ENCODE peak calls at places on chromosomes 12 and 14, in ten cellular contexts. One of them, this sample, is unnamed.

GRCh38 chr12:48977290-48978281 is 536 bp upstream of the WNT1 start:
- DNase-seq in GM12865: peak
- DNase-seq in esophagus muscularis mucosa: no peak
- DNase-seq in pancreas: no peak
- DNase-seq in tibial nerve: peak
- DNase-seq in epithelial cell of proximal tubule: no peak
- DNase-seq in HCT116: no peak
- DNase-seq in cardiac fibroblast: peak
- DNase-seq in upper lobe of left lung: peak
- DNase-seq in kidney: peak
- DNase-seq in this sample: peak

GRCh38 chr12:75784591-75784990 is 247.0 kb downstream of the PHLDA1 start:
- DNase-seq in GM12865: no peak
- DNase-seq in esophagus muscularis mucosa: no peak
- DNase-seq in pancreas: peak
- DNase-seq in tibial nerve: no peak
- DNase-seq in epithelial cell of proximal tubule: no peak
- DNase-seq in HCT116: no peak
- DNase-seq in cardiac fibroblast: no peak
- DNase-seq in upper lobe of left lung: no peak
- DNase-seq in kidney: no peak
- DNase-seq in this sample: peak

GRCh38 chr12:9509464-9510166 is 98.1 kb downstream of the KLRB1 start:
- DNase-seq in GM12865: no peak
- DNase-seq in esophagus muscularis mucosa: no peak
- DNase-seq in pancreas: no peak
- DNase-seq in tibial nerve: no peak
- DNase-seq in epithelial cell of proximal tubule: no peak
- DNase-seq in HCT116: peak
- DNase-seq in cardiac fibroblast: peak
- DNase-seq in upper lobe of left lung: no peak
- DNase-seq in kidney: no peak
- DNase-seq in this sample: no peak

GRCh38 chr14:75911883-75912282 is 69.9 kb downstream of the TGFB3 start:
- DNase-seq in GM12865: no peak
- DNase-seq in esophagus muscularis mucosa: no peak
- DNase-seq in pancreas: no peak
- DNase-seq in tibial nerve: no peak
- DNase-seq in epithelial cell of proximal tubule: no peak
- DNase-seq in HCT116: no peak
- DNase-seq in cardiac fibroblast: peak
- DNase-seq in upper lobe of left lung: no peak
- DNase-seq in kidney: no peak
- DNase-seq in this sample: no peak

GRCh38 chr12:42706331-42706730 is 116.8 kb upstream of the PRICKLE1 start:
- DNase-seq in GM12865: no peak
- DNase-seq in esophagus muscularis mucosa: no peak
- DNase-seq in pancreas: no peak
- DNase-seq in tibial nerve: no peak
- DNase-seq in epithelial cell of proximal tubule: no peak
- DNase-seq in HCT116: no peak
- DNase-seq in cardiac fibroblast: no peak
- DNase-seq in upper lobe of left lung: no peak
- DNase-seq in kidney: no peak
- DNase-seq in this sample: no peak

GRCh38 chr12:109621864-109622485 is 48.4 kb downstream of the MVK start:
- DNase-seq in GM12865: no peak
- DNase-seq in esophagus muscularis mucosa: no peak
- DNase-seq in pancreas: no peak
- DNase-seq in tibial nerve: no peak
- DNase-seq in epithelial cell of proximal tubule: no peak
- DNase-seq in HCT116: no peak
- DNase-seq in cardiac fibroblast: no peak
- DNase-seq in upper lobe of left lung: peak
- DNase-seq in kidney: no peak
- DNase-seq in this sample: no peak

GRCh38 chr14:96052541-96053105 is 13.5 kb downstream of the C14orf132 start:
- DNase-seq in GM12865: no peak
- DNase-seq in esophagus muscularis mucosa: no peak
- DNase-seq in pancreas: no peak
- DNase-seq in tibial nerve: no peak
- DNase-seq in epithelial cell of proximal tubule: no peak
- DNase-seq in HCT116: no peak
- DNase-seq in cardiac fibroblast: no peak
- DNase-seq in upper lobe of left lung: no peak
- DNase-seq in kidney: no peak
- DNase-seq in this sample: no peak

GRCh38 chr12:132323171-132324010 is 6.0 kb downstream of the GALNT9 start:
- DNase-seq in GM12865: no peak
- DNase-seq in esophagus muscularis mucosa: no peak
- DNase-seq in pancreas: peak
- DNase-seq in tibial nerve: no peak
- DNase-seq in epithelial cell of proximal tubule: no peak
- DNase-seq in HCT116: no peak
- DNase-seq in cardiac fibroblast: no peak
- DNase-seq in upper lobe of left lung: peak
- DNase-seq in kidney: peak
- DNase-seq in this sample: no peak

GRCh38 chr12:117450186-117450585 is 88.8 kb upstream of the NOS1 start:
- DNase-seq in GM12865: no peak
- DNase-seq in esophagus muscularis mucosa: no peak
- DNase-seq in pancreas: no peak
- DNase-seq in tibial nerve: no peak
- DNase-seq in epithelial cell of proximal tubule: no peak
- DNase-seq in HCT116: no peak
- DNase-seq in cardiac fibroblast: no peak
- DNase-seq in upper lobe of left lung: no peak
- DNase-seq in kidney: no peak
- DNase-seq in this sample: no peak

GRCh38 chr12:117485984-117486839 is 124.8 kb upstream of the NOS1 start:
- DNase-seq in GM12865: no peak
- DNase-seq in esophagus muscularis mucosa: no peak
- DNase-seq in pancreas: no peak
- DNase-seq in tibial nerve: no peak
- DNase-seq in epithelial cell of proximal tubule: no peak
- DNase-seq in HCT116: no peak
- DNase-seq in cardiac fibroblast: no peak
- DNase-seq in upper lobe of left lung: no peak
- DNase-seq in kidney: no peak
- DNase-seq in this sample: no peak

GRCh38 chr14:31122921-31123320 is 84.7 kb downstream of the HECTD1 start:
- DNase-seq in GM12865: no peak
- DNase-seq in esophagus muscularis mucosa: no peak
- DNase-seq in pancreas: no peak
- DNase-seq in tibial nerve: no peak
- DNase-seq in epithelial cell of proximal tubule: no peak
- DNase-seq in HCT116: no peak
- DNase-seq in cardiac fibroblast: no peak
- DNase-seq in upper lobe of left lung: no peak
- DNase-seq in kidney: no peak
- DNase-seq in this sample: no peak

GRCh38 chr14:76948213-76948947 is 80.1 kb downstream of the IRF2BPL start:
- DNase-seq in GM12865: no peak
- DNase-seq in esophagus muscularis mucosa: no peak
- DNase-seq in pancreas: no peak
- DNase-seq in tibial nerve: no peak
- DNase-seq in epithelial cell of proximal tubule: no peak
- DNase-seq in HCT116: no peak
- DNase-seq in cardiac fibroblast: no peak
- DNase-seq in upper lobe of left lung: no peak
- DNase-seq in kidney: peak
- DNase-seq in this sample: no peak

DNA sequence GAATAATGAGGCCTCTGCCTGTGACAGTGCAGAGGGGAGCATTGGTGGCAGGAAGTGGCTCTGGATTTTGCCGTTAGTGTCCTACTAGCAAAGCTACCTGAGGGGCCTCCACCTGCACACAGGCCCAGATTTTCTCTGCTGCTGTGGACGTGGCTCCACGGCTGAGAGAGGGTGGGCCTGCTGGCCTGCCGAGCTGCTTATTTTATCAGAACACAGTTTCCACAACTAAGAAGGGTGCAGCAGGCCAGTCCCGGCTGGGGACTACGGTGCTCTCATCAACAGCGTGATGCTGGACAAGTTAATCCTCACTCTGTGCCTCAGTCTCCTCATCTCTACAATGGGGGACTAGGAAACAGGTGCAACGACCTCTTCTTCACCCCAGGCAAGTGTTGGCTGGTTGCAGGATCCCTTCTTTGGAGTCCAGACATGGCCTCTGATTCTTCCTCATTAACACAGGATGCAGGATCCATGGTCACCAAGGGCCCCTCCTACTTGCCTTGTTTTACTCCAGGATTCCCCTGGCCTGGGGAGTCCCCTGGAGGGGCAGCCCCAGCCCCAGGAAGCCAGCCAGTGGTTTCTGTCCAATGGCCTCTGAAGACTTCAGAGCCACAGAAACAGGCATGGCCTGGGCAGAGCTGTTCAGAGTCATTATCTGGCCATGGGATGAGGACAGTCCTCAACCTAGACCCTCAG is 3.3 kb downstream of the FAM181A start:
- DNase-seq in GM12865: no peak
- DNase-seq in esophagus muscularis mucosa: no peak
- DNase-seq in pancreas: no peak
- DNase-seq in tibial nerve: no peak
- DNase-seq in epithelial cell of proximal tubule: no peak
- DNase-seq in HCT116: no peak
- DNase-seq in cardiac fibroblast: no peak
- DNase-seq in upper lobe of left lung: no peak
- DNase-seq in kidney: peak
- DNase-seq in this sample: no peak
- TF ChIP-seq CTCF in GM12865: no peak
- TF ChIP-seq CTCF in esophagus muscularis mucosa: no peak
- TF ChIP-seq CTCF in pancreas: no peak
- TF ChIP-seq CTCF in tibial nerve: no peak
- TF ChIP-seq CTCF in epithelial cell of proximal tubule: no peak
- TF ChIP-seq CTCF in HCT116: no peak
- TF ChIP-seq CTCF in cardiac fibroblast: no peak
- TF ChIP-seq CTCF in upper lobe of left lung: no peak
- TF ChIP-seq CTCF in kidney: no peak
- TF ChIP-seq CTCF in this sample: no peak

GRCh38 chr14:44846232-44846824 is 115.4 kb downstream of the KLHL28 start:
- DNase-seq in GM12865: peak
- DNase-seq in esophagus muscularis mucosa: no peak
- DNase-seq in pancreas: no peak
- DNase-seq in tibial nerve: peak
- DNase-seq in epithelial cell of proximal tubule: no peak
- DNase-seq in HCT116: peak
- DNase-seq in cardiac fibroblast: peak
- DNase-seq in upper lobe of left lung: no peak
- DNase-seq in kidney: no peak
- DNase-seq in this sample: peak
- H3K4me3 ChIP-seq in GM12865: no peak
- H3K4me3 ChIP-seq in esophagus muscularis mucosa: no peak
- H3K4me3 ChIP-seq in pancreas: no peak
- H3K4me3 ChIP-seq in tibial nerve: no peak
- H3K4me3 ChIP-seq in epithelial cell of proximal tubule: no peak
- H3K4me3 ChIP-seq in HCT116: no peak
- H3K4me3 ChIP-seq in cardiac fibroblast: no peak
- H3K4me3 ChIP-seq in upper lobe of left lung: no peak
- H3K4me3 ChIP-seq in kidney: no peak
- H3K4me3 ChIP-seq in this sample: no peak

DNA sequence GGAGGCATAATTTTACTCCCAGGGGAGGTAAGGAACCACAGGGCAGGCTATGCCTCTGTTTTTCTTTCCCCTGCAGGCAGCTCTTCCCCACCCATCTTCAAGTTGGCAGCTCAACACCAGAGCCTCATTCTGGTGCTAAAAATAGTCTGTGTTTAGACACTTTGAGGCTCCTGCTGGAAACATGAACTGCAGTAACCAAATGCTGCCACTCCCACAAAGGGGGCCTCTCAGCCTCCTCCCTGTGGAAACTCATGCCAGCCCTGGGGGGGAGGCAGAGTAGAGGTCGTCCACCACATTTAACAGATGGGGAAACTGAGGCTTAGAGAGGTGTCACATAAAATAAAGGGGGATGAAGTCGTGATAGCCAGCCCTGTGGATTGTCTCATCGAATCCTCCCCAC is 61.4 kb downstream of the WSCD2 start:
- DNase-seq in GM12865: no peak
- DNase-seq in esophagus muscularis mucosa: no peak
- DNase-seq in pancreas: no peak
- DNase-seq in tibial nerve: peak
- DNase-seq in epithelial cell of proximal tubule: no peak
- DNase-seq in HCT116: no peak
- DNase-seq in cardiac fibroblast: no peak
- DNase-seq in upper lobe of left lung: no peak
- DNase-seq in kidney: no peak
- DNase-seq in this sample: no peak
- TF ChIP-seq CTCF in GM12865: no peak
- TF ChIP-seq CTCF in esophagus muscularis mucosa: peak
- TF ChIP-seq CTCF in pancreas: no peak
- TF ChIP-seq CTCF in tibial nerve: no peak
- TF ChIP-seq CTCF in epithelial cell of proximal tubule: no peak
- TF ChIP-seq CTCF in HCT116: no peak
- TF ChIP-seq CTCF in cardiac fibroblast: no peak
- TF ChIP-seq CTCF in upper lobe of left lung: no peak
- TF ChIP-seq CTCF in kidney: no peak
- TF ChIP-seq CTCF in this sample: no peak

GRCh38 chr14:101843665-101844064 is 82.2 kb downstream of the PPP2R5C start:
- DNase-seq in GM12865: peak
- DNase-seq in esophagus muscularis mucosa: no peak
- DNase-seq in pancreas: no peak
- DNase-seq in tibial nerve: no peak
- DNase-seq in epithelial cell of proximal tubule: no peak
- DNase-seq in HCT116: no peak
- DNase-seq in cardiac fibroblast: no peak
- DNase-seq in upper lobe of left lung: no peak
- DNase-seq in kidney: no peak
- DNase-seq in this sample: no peak
- H3K4me3 ChIP-seq in GM12865: peak
- H3K4me3 ChIP-seq in esophagus muscularis mucosa: no peak
- H3K4me3 ChIP-seq in pancreas: no peak
- H3K4me3 ChIP-seq in tibial nerve: no peak
- H3K4me3 ChIP-seq in epithelial cell of proximal tubule: no peak
- H3K4me3 ChIP-seq in HCT116: no peak
- H3K4me3 ChIP-seq in cardiac fibroblast: no peak
- H3K4me3 ChIP-seq in upper lobe of left lung: no peak
- H3K4me3 ChIP-seq in kidney: no peak
- H3K4me3 ChIP-seq in this sample: no peak

This sample was measured in epithelial cell of esophagus.